ENCODE peak calls at places on chromosomes 2 and 18, in nine cellular contexts. F is OCI-M1; G is T-helper 1 cell; L is HTR-8/SVneo; R is NCI-H748 treated with DMSO at 0.1 percent for 48 hours; M is stimulated activated CD4-positive, alpha-beta T cell treated with anti-CD3 and anti-CD28 coated beads, Interleukin-2, amount 100 ng/mL, for 48 hours; V is T47D; W is psoas muscle; K is ACHN. I is an unnamed sample.

GRCh38 chr18:22465859-22466602 is 48.3 kb upstream of the CTAGE1 start:
- DNase-seq in F (peak), G (no peak), L (peak), R (no peak), M (no peak), V (peak), W (no peak), K (peak), I (no peak)

GRCh38 chr18:38427234-38427633 is 861.6 kb upstream of the CELF4 start:
- DNase-seq in F (peak), G (no peak), L (no peak), R (no peak), M (no peak), V (peak), W (no peak), K (no peak), I (no peak)

GRCh38 chr18:71336811-71337210 is 1048.0 kb downstream of the SOCS6 start:
- DNase-seq in F (peak), G (no peak), L (no peak), R (peak), M (no peak), V (peak), W (no peak), K (no peak), I (no peak)

GRCh38 chr2:39313575-39313974 is 69.8 kb upstream of the CDKL4 start:
- DNase-seq in F (no peak), G (no peak), L (no peak), R (no peak), M (no peak), V (no peak), W (no peak), K (no peak), I (no peak)

GRCh38 chr2:120587326-120587996 is 148.2 kb upstream of the GLI2 start:
- DNase-seq in F (no peak), G (no peak), L (no peak), R (no peak), M (no peak), V (no peak), W (peak), K (no peak), I (no peak)

GRCh38 chr2:224951723-224952481 is 90.4 kb downstream of the DOCK10 start:
- DNase-seq in F (peak), G (no peak), L (no peak), R (no peak), M (no peak), V (no peak), W (no peak), K (no peak), I (no peak)

GRCh38 chr2:208820289-208820688 is 413.7 kb downstream of the PTH2R start:
- DNase-seq in F (peak), G (no peak), L (no peak), R (peak), M (no peak), V (peak), W (no peak), K (peak), I (no peak)

GRCh38 chr2:15730545-15731212 is 139.0 kb downstream of the DDX1 start:
- DNase-seq in F (peak), G (no peak), L (peak), R (no peak), M (no peak), V (peak), W (peak), K (peak), I (peak)

GRCh38 chr2:228723599-228723998 is 542.1 kb upstream of the SPHKAP start:
- DNase-seq in F (no peak), G (no peak), L (no peak), R (no peak), M (no peak), V (no peak), W (no peak), K (no peak), I (no peak)

GRCh38 chr2:30453498-30453897 is 6.5 kb downstream of the LCLAT1 start:
- DNase-seq in F (no peak), G (no peak), L (no peak), R (no peak), M (no peak), V (no peak), W (no peak), K (no peak), I (no peak)

GRCh38 chr2:108491848-108492247 is 42.4 kb upstream of the LIMS1 start:
- DNase-seq in F (no peak), G (no peak), L (no peak), R (no peak), M (no peak), V (no peak), W (no peak), K (no peak), I (no peak)

GRCh38 chr2:96970248-96970875 is 16.0 kb downstream of the FAM178B start:
- DNase-seq in F (no peak), G (no peak), L (no peak), R (no peak), M (no peak), V (no peak), W (no peak), K (no peak), I (no peak)

GRCh38 chr2:219273887-219274391 is 5.2 kb upstream of the DNAJB2 start:
- DNase-seq in F (no peak), G (no peak), L (peak), R (no peak), M (no peak), V (peak), W (no peak), K (peak), I (no peak)

GRCh38 chr2:98123286-98123685 is 36.3 kb downstream of the VWA3B start:
- DNase-seq in F (peak), G (no peak), L (no peak), R (no peak), M (no peak), V (no peak), W (no peak), K (no peak), I (no peak)

I was measured in glomerular endothelial cell.